ENCODE peak calls at places on chromosomes 5 and 9, in four cellular contexts. Q, E, G and P are unnamed samples.

GRCh38 chr9:79567671-79568098 is 4.1 kb upstream of the TLE4 start:
- DNase-seq in E (no peak), G (peak; percentile 28), Q (no peak), P (peak; percentile 41)

GRCh38 chr5:143025971-143026370 is 255.8 kb downstream of the ARHGAP26 start:
- DNase-seq in Q (no peak), G (no peak), E (peak; percentile 67), P (no peak)

GRCh38 chr5:82749453-82749852 is 327.7 kb downstream of the TMEM167A start:
- DNase-seq in G (no peak), E (no peak), Q (no peak), P (no peak)

GRCh38 chr5:41656597-41656996 is 146.2 kb upstream of the PLCXD3 start:
- DNase-seq in Q (no peak), E (no peak), G (no peak), P (peak; percentile 54)

GRCh38 chr9:121780641-121781040 is 129.2 kb downstream of the DAB2IP start:
- DNase-seq in G (peak; percentile 28), E (no peak), Q (no peak), P (no peak)

GRCh38 chr5:133203317-133204305 is 151.8 kb downstream of the HSPA4 start:
- DNase-seq in E (no peak), G (no peak), Q (no peak), P (no peak)

GRCh38 chr5:821504-821903 is 29.3 kb downstream of the ZDHHC11 start:
- DNase-seq in Q (no peak), G (no peak), E (no peak), P (no peak)

GRCh38 chr5:3365501-3366215 is 230.0 kb upstream of the IRX1 start:
- DNase-seq in E (no peak), Q (no peak), G (peak; percentile 10), P (no peak)

GRCh38 chr5:133664422-133664821 is 52.1 kb upstream of the FSTL4 start:
- DNase-seq in Q (peak; percentile 6), E (peak; percentile 1), G (no peak), P (no peak)

GRCh38 chr9:126528111-126528510 is 85.6 kb upstream of the LMX1B start:
- DNase-seq in Q (no peak), E (no peak), G (peak; percentile 28), P (peak; percentile 80)

DNA sequence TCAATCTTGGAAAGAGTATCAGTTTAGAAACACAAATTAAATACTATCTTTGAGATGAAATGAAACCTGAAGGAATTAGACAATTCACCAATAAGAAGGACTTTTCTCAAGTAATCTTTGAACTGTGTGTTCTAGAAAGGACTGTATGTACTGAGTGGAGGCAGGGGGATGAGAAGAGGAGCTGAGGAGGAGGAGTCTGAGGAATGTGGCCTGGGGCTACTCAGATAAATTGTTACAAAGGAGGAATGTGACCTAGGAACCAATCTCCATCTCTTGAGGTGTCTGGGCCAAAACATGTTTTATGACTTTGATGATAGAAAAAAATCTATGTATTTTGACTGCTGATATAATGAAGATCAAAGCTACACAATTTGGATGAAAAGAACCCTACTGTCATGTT is 124.3 kb upstream of the ANKRD55 start:
- DNase-seq in Q (no peak), E (no peak), G (no peak), P (peak; percentile 71)
- H2BK120ac ChIP-seq in Q (no peak overlapping the region), E (no peak overlapping the region), G (no peak overlapping the region), P (no peak overlapping the region)

DNA sequence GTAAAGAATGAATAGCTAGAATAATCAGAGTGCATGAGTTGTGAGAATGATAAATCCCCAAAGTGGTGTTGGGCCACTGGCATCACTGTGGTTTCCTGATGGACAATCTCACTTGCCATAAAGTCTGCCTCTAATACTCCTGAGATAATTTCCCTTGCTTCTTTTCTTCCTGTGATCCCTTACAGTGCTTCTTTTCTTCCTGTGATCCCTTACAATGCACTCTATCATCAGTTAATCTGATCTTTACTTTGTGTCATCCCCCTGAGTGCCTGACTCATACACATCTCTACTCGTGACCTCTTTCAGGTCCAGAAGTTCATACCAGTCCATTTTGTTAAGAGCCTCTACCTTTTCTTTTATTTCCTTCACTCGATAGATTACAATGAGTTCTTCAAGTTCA is 418.3 kb downstream of the HCN1 start:
- DNase-seq in E (no peak), Q (peak; percentile 1), G (no peak), P (peak; percentile 65)
- H2BK120ac ChIP-seq in E (no peak overlapping the region), Q (no peak overlapping the region), G (no peak overlapping the region), P (peak overlapping the region; percentile 8)

GRCh38 chr9:136655244-136656225 is 7.2 kb upstream of the EGFL7 start:
- DNase-seq in Q (no peak), E (no peak), G (no peak), P (no peak)

GRCh38 chr9:136657975-136658848 is 4.5 kb upstream of the EGFL7 start:
- DNase-seq in Q (no peak), G (no peak), E (no peak), P (peak; percentile 46)

GRCh38 chr9:136654820-136655219 is 7.9 kb upstream of the EGFL7 start:
- DNase-seq in Q (no peak), G (no peak), E (no peak), P (no peak)

GRCh38 chr9:136656795-136657611 is 5.7 kb upstream of the EGFL7 start:
- DNase-seq in Q (no peak), G (no peak), E (no peak), P (no peak)

GRCh38 chr9:136656339-136656738 is 6.4 kb upstream of the EGFL7 start:
- DNase-seq in G (no peak), Q (no peak), E (no peak), P (no peak)
- H2BK120ac ChIP-seq in G (no peak overlapping the region), Q (no peak overlapping the region), E (no peak overlapping the region), P (no peak overlapping the region)

GRCh38 chr5:179550511-179551342 is at the start of gene RUFY1:
- DNase-seq in E (peak; percentile 74), G (peak; percentile 80), Q (peak; percentile 70), P (peak; percentile 81)
- H2BK120ac ChIP-seq in E (peak within 1 kb of the TSS; percentile 47), G (peak within 1 kb of the TSS; percentile 87), Q (peak within 1 kb of the TSS; percentile 97), P (peak within 1 kb of the TSS; percentile 36)

GRCh38 chr9:114588150-114588663 is 638 bp downstream of the ATP6V1G1 start:
- DNase-seq in Q (peak; percentile 75), G (no peak), E (peak; percentile 48), P (no peak)
- H2BK120ac ChIP-seq in Q (no peak overlapping the region), G (no peak overlapping the region), E (peak overlapping the region; percentile 17), P (no peak overlapping the region)

DNA sequence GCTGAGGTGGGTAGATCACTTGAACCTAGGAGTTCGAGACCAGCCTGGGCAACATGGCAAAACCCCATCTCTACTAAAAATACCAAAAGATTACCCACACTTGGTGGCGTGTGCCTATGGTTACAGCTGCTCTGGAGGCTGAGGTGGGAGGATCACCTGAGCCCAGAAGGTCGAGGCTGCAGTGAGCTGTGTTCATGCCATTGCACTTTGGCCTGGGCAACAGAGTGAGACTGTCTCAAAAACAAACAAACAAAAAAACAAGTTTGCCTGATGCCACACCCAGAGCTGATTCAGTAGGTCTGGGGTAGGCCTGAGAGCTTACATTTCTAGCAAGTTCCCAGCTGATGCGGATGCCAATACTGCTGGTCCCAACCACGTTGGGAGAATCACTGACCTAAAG is 60.5 kb upstream of the HSPA9 start:
- DNase-seq in G (no peak), E (no peak), Q (no peak), P (no peak)
- H2BK120ac ChIP-seq in G (no peak overlapping the region), E (no peak overlapping the region), Q (no peak overlapping the region), P (no peak overlapping the region)